ENCODE peak calls at places on chromosomes 12 and 14, in ten cellular contexts. N is H4, R is HCT116, I is stomach, P is cardiac fibroblast, M is DMS79, J is epithelial cell of esophagus, L is mammary epithelial cell, S is cardiac muscle cell, B is amygdala. Q is an unnamed sample.

GRCh38 chr12:94027561-94027960 is 120.8 kb upstream of the PLXNC1 start:
- DNase-seq in N (no peak), R (no peak), I (no peak), P (no peak), M (no peak), J (no peak), L (no peak), S (no peak), B (no peak), Q (no peak)

GRCh38 chr12:62922539-62922938 is 12.4 kb downstream of the PPM1H start:
- DNase-seq in N (no peak), R (no peak), I (no peak), P (no peak), M (no peak), J (no peak), L (peak; percentile 53), S (no peak), B (peak; percentile 3), Q (no peak)

GRCh38 chr14:35046048-35046750 is at the start of gene FAM177A1:
- DNase-seq in N (peak; percentile 95), R (peak; percentile 92), I (peak; percentile 99), P (peak; percentile 99), M (peak; percentile 100), J (peak; percentile 99), L (peak; percentile 98), S (peak; percentile 98), B (peak; percentile 98), Q (peak; percentile 99)

GRCh38 chr14:103281496-103282231 is 52.4 kb upstream of the EIF5 start:
- DNase-seq in N (peak; percentile 43), R (no peak), I (peak; percentile 60), P (peak; percentile 69), M (no peak), J (peak; percentile 30), L (peak; percentile 24), S (peak; percentile 74), B (no peak), Q (no peak)

GRCh38 chr12:59444932-59445331 is 150.9 kb upstream of the SLC16A7 start:
- DNase-seq in N (no peak), R (no peak), I (no peak), P (peak; percentile 33), M (no peak), J (peak; percentile 36), L (peak; percentile 8), S (no peak), B (no peak), Q (no peak)

GRCh38 chr12:4910502-4911315 is 1.0 kb downstream of the KCNA1 start:
- DNase-seq in N (no peak), R (no peak), I (no peak), P (no peak), M (no peak), J (no peak), L (no peak), S (no peak), B (no peak), Q (no peak)

GRCh38 chr12:127435439-127435838 is 831.5 kb upstream of the TMEM132C start:
- DNase-seq in N (no peak), R (no peak), I (no peak), P (no peak), M (no peak), J (no peak), L (no peak), S (no peak), B (no peak), Q (no peak)

GRCh38 chr12:87793134-87793533 is 236.1 kb downstream of the C12orf50 start:
- DNase-seq in N (no peak), R (no peak), I (no peak), P (peak; percentile 26), M (no peak), J (no peak), L (no peak), S (no peak), B (no peak), Q (no peak)

GRCh38 chr14:23445773-23446172 is 10.3 kb upstream of the MYH7 start:
- DNase-seq in N (no peak), R (no peak), I (no peak), P (no peak), M (no peak), J (no peak), L (no peak), S (no peak), B (no peak), Q (no peak)

GRCh38 chr12:4388032-4388431 is 8.5 kb upstream of the FGF23 start:
- DNase-seq in N (no peak), R (no peak), I (no peak), P (no peak), M (no peak), J (no peak), L (no peak), S (no peak), B (no peak), Q (no peak)

GRCh38 chr14:38481939-38482678 is 226.2 kb upstream of the CLEC14A start:
- DNase-seq in N (peak; percentile 3), R (no peak), I (no peak), P (peak; percentile 58), M (peak; percentile 96), J (peak; percentile 8), L (no peak), S (no peak), B (no peak), Q (no peak)

GRCh38 chr12:62625238-62625637 is 158.6 kb downstream of the MON2 start:
- DNase-seq in N (peak; percentile 86), R (no peak), I (peak; percentile 40), P (peak; percentile 83), M (no peak), J (no peak), L (no peak), S (no peak), B (no peak), Q (no peak)

Q was measured in T-helper 17 cell.